ENCODE peak calls at places on chromosomes 16 and 17, in five cellular contexts. W, Y, Z, F and P are unnamed samples.

GRCh38 chr16:2584742-2585650 is 47.2 kb downstream of the PDPK1 start:
- DNase-seq in W (no peak), Y (peak), Z (no peak), F (no peak), P (no peak)

GRCh38 chr17:48388955-48389764 is 40.9 kb downstream of the SKAP1 start:
- DNase-seq in W (no peak), Y (no peak), Z (no peak), F (no peak), P (no peak)

GRCh38 chr16:48138543-48138942 is 17.2 kb downstream of the ABCC12 start:
- DNase-seq in W (no peak), Y (no peak), Z (no peak), F (no peak), P (no peak)

GRCh38 chr17:42527932-42528331 is 8.1 kb upstream of the NAGLU start:
- DNase-seq in W (no peak), Y (no peak), Z (no peak), F (no peak), P (no peak)

GRCh38 chr16:86249631-86250030 is 260.7 kb upstream of the FOXF1 start:
- DNase-seq in W (no peak), Y (no peak), Z (no peak), F (no peak), P (no peak)

GRCh38 chr16:82634955-82635610 is 8.3 kb downstream of the CDH13 start:
- DNase-seq in W (no peak), Y (no peak), Z (no peak), F (no peak), P (no peak)

GRCh38 chr17:57114085-57114673 is 29.1 kb downstream of the AKAP1 start:
- DNase-seq in W (no peak), Y (peak), Z (no peak), F (peak), P (peak)

GRCh38 chr17:77613627-77614026 is 344.9 kb upstream of the TNRC6C start:
- DNase-seq in W (no peak), Y (no peak), Z (no peak), F (no peak), P (no peak)

GRCh38 chr16:71626018-71626857 is at the start of gene MARVELD3:
- DNase-seq in W (no peak), Y (no peak), Z (peak), F (peak), P (no peak)

GRCh38 chr17:30263552-30264333 is 28.0 kb downstream of the BLMH start:
- DNase-seq in W (no peak), Y (peak), Z (no peak), F (no peak), P (no peak)

GRCh38 chr17:14776791-14777190 is 475.9 kb downstream of the HS3ST3B1 start:
- DNase-seq in W (no peak), Y (no peak), Z (no peak), F (peak), P (no peak)

GRCh38 chr17:40532520-40533253 is 31.3 kb upstream of the TNS4 start:
- DNase-seq in W (no peak), Y (peak), Z (no peak), F (no peak), P (no peak)

GRCh38 chr17:56110463-56111138 is 42.7 kb upstream of the ANKFN1 start:
- DNase-seq in W (no peak), Y (no peak), Z (peak), F (no peak), P (no peak)

GRCh38 chr16:57999366-57999970 is 1.0 kb downstream of the ZNF319 start:
- DNase-seq in W (no peak), Y (no peak), Z (no peak), F (no peak), P (no peak)

GRCh38 chr16:24491721-24492120 is 47.6 kb upstream of the RBBP6 start:
- DNase-seq in W (no peak), Y (no peak), Z (no peak), F (peak), P (no peak)

GRCh38 chr17:31456814-31457213 is 65.3 kb downstream of the RAB11FIP4 start:
- DNase-seq in W (no peak), Y (no peak), Z (no peak), F (no peak), P (no peak)

GRCh38 chr16:12362482-12363458 is 386.2 kb downstream of the SNX29 start:
- DNase-seq in W (no peak), Y (peak), Z (no peak), F (no peak), P (no peak)

GRCh38 chr16:20323591-20324117 is 3.7 kb downstream of the GP2 start:
- DNase-seq in W (no peak), Y (no peak), Z (no peak), F (no peak), P (no peak)

GRCh38 chr17:61144137-61144536 is 255.5 kb upstream of the TBX2 start:
- DNase-seq in W (no peak), Y (peak), Z (no peak), F (no peak), P (no peak)

GRCh38 chr17:57404073-57404472 is 147.8 kb downstream of the MSI2 start:
- DNase-seq in W (no peak), Y (no peak), Z (no peak), F (no peak), P (no peak)

DNA sequence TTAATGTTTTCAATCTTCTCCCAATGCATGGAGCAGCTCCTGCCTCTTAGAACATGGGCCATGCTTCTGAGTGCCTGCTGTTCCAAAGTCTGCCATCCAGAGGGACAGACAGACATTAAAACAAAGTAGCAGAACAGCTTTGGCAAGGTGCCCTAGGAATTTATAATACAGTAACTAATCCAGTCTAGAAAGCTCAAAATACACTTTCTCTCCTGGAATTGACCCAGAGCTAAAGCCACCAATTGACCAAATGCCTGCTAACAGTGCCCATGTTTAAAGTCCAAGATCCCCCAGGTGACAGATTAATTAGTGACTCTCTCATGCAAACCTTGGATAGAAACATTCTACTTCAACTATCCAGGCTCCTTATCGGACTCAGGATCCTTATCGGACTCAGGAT is 11.1 kb upstream of the CHRNE start:
- DNase-seq in W (no peak), Y (no peak), Z (no peak), F (no peak), P (no peak)
- TF ChIP-seq CTCF in W (no peak), Y (no peak), Z (no peak), F (no peak), P (no peak)

DNA sequence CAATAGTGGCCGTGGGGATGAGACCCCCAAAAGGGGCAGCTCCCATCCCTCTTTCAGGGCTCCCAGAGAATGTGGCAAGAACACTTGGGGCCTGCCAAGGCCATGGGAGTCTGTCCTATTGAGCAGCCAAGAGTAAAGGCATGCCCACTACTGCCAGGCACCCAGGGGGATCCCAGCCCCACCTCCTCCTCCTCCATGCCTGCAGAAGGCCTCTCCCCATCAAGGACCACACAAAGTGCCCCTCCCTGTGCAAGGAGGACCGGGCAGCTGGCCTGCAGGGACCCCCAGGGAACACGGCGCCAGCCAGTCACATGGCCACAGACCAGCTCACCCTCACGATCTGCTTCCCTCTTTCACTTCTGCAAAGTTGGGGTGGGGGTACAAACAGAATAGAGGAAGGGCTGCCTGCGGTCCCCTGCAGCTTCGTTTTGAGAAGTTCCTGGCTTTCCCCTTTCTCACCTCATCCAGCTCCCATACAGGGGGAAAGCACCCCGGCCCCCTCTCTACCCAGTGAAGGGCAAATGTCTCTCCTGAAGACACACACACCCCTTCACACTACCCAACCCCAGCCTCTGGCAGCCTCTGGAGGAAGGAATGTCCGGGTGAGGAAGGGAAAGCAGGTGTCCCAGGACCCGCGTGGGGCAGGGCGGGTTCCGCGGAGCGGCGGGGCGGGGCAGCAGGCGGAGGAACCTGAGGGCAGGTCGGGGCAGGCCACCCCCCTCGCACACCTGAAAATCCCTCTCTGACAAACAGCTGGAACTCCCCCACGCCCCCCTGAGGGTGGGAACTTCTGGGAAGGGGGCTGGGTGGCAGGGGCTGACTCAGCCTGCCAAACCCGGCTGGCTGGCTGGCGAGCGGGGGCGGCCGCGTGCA is 2.0 kb downstream of the PPP1R9B start:
- DNase-seq in W (no peak), Y (peak), Z (no peak), F (peak), P (no peak)
- TF ChIP-seq CTCF in W (no peak), Y (peak), Z (peak), F (peak), P (no peak)

DNA sequence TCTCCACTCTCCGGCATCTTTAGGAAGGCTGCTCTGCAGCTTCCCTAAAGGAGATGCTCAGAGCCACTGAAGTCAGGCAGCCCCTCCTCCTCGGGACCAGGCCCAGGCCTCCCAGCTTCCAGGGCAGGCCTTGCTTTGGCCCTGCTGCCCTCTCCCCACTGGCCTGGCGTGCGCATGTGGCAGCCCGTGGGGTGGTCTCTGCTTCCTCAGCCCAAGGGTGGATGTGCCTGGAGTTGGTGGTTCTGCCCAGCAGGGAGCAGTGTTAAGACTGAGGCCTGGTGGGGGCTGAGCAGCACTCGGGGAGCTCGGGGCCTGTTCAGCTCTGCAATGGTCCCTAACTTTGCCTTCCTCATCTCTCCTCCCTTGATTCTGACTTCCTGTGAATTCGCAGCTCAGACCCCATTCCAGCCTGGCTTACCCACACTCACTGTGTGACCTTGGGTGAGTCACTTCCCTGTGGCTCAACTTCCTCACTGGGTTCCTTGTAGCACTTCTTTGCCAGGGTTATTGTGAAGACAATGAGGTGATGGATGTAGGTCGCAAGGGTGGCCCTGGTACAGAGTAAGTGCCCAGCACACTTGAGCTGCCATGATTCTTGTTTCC is 63.2 kb downstream of the NKD1 start:
- DNase-seq in W (no peak), Y (peak), Z (no peak), F (peak), P (no peak)
- TF ChIP-seq CTCF in W (no peak), Y (peak), Z (no peak), F (no peak), P (no peak)

GRCh38 chr17:69267219-69267618 is 38.6 kb upstream of the ABCA10 start:
- DNase-seq in W (no peak), Y (no peak), Z (no peak), F (no peak), P (no peak)

GRCh38 chr17:69265873-69266272 is 37.2 kb upstream of the ABCA10 start:
- DNase-seq in W (no peak), Y (no peak), Z (no peak), F (no peak), P (no peak)

GRCh38 chr17:69269174-69269998 is 40.8 kb upstream of the ABCA10 start:
- DNase-seq in W (no peak), Y (peak), Z (peak), F (peak), P (no peak)

DNA sequence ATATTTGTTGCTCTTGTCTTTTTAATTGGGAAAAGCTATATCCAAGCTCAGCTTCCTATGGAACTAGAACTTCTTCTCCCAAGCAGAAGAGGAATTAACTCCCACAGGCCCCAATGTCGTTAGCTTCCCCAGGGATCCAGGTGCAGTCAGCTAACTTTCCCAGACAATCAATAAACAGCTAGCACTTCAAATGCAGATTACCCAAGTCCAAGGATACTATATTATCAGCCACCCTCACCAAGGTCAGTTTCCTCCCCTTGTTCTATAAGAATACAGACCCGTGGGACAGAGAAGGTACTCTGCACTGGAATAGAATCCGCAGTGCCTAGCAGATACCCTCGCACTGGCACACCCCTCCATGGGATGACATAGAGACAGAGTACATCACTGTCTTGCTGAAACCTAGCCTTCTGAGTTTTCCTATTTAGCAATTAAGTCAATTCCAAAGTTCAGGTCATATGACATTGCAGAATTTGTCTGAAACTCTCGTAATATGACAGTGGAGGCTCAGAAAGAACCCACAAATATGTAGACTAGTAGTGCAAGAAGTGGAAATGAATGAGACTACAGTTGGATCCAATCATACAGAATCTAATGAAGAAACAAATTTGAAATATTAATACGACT is 39.9 kb upstream of the ABCA10 start:
- DNase-seq in W (no peak), Y (peak), Z (peak), F (no peak), P (no peak)
- TF ChIP-seq CTCF in W (no peak), Y (no peak), Z (no peak), F (no peak), P (no peak)

DNA sequence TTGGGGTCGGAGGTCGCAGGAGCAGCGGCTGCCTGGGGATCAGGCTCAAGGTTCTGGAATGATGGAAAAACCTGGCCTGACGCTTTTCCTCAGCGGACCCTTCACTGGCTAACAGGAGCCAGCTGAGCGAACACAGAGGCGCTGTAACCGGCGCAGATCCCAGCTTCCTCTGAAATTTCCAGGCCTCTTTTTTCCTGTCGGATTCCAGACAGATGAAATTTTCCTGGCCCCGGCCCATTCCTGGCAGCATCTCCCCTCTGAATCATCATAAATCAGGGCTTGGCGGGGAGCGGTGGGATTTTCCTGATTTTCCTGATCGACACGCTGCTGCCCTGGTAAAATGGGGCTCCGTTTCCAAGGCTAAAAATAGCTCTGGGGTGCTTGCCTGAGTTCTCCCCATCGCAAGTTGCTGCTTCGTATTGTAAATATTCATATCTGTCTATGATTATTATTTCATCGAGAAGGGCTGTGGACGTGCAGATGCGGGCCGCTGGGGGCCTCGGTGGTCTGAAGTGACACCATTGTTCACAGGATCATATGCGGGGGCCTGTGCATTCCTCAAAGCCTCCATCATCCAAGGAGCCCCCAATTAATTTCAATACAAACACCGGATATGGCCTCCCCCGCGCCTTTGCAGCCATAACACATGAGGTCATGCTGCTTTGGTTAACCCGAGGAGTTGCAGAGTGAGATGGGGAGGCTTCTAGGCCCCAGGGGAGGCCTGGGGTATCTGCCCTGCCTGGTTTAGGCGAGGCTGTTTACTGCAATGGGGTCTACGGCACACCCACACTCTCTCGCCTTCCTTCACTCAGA is 45.8 kb upstream of the ETV4 start:
- DNase-seq in W (no peak), Y (peak), Z (no peak), F (peak), P (no peak)
- TF ChIP-seq CTCF in W (no peak), Y (peak), Z (no peak), F (no peak), P (no peak)